ENCODE peak calls at places on chromosomes 5 and 9, in eight cellular contexts. E is lower lobe of right lung, Y is hepatocyte, D is dorsolateral prefrontal cortex, N is GM13977, S is natural killer cell, Q is stomach, C is HFFc6. L is an unnamed sample.

GRCh38 chr5:149004559-149004958 is 58.3 kb downstream of the SH3TC2 start:
- DNase-seq in Y (no peak), C (no peak), D (no peak), Q (no peak), N (no peak), S (no peak), E (no peak), L (no peak)

GRCh38 chr9:126363847-126364671 is 37.4 kb downstream of the MVB12B start:
- DNase-seq in N (no peak), Y (no peak), S (no peak), C (no peak), E (no peak), Q (no peak), D (no peak), L (no peak)

GRCh38 chr5:141604318-141604717 is 14.5 kb downstream of the DIAPH1 start:
- DNase-seq in D (no peak), Q (peak; percentile 34), N (no peak), Y (peak; percentile 75), S (no peak), C (peak; percentile 97), E (peak; percentile 62), L (peak; percentile 93)

GRCh38 chr5:79837707-79838620 is 148.3 kb downstream of the CMYA5 start:
- DNase-seq in E (no peak), Q (no peak), S (no peak), D (no peak), N (no peak), Y (no peak), C (no peak), L (no peak)

GRCh38 chr5:74665246-74665645 is 19.8 kb upstream of the HEXB start:
- DNase-seq in D (peak; percentile 60), Y (no peak), C (no peak), N (no peak), Q (no peak), E (no peak), S (no peak), L (no peak)

GRCh38 chr9:136527721-136528710 is 17.8 kb downstream of the NOTCH1 start:
- DNase-seq in N (peak; percentile 80), S (no peak), Y (peak; percentile 63), E (no peak), D (no peak), Q (peak; percentile 48), C (no peak), L (no peak)

GRCh38 chr5:128498844-128499455 is 39.1 kb downstream of the FBN2 start:
- DNase-seq in S (no peak), E (no peak), C (peak; percentile 48), Q (no peak), D (no peak), N (peak; percentile 17), Y (peak; percentile 67), L (no peak)

GRCh38 chr5:120550358-120550757 is 86.3 kb downstream of the PRR16 start:
- DNase-seq in E (no peak), Y (no peak), Q (no peak), S (no peak), C (peak; percentile 62), D (no peak), N (no peak), L (no peak)

GRCh38 chr5:80141147-80141671 is 106.1 kb downstream of the THBS4 start:
- DNase-seq in S (no peak), Y (peak; percentile 56), N (no peak), E (peak; percentile 78), C (peak; percentile 53), Q (peak; percentile 42), D (peak; percentile 43), L (peak; percentile 59)

GRCh38 chr5:53167836-53168235 is 58.3 kb upstream of the MOCS2 start:
- DNase-seq in D (no peak), N (no peak), Q (peak; percentile 26), Y (no peak), E (no peak), C (no peak), S (no peak), L (no peak)

GRCh38 chr9:119026120-119026519 is 343.1 kb downstream of the BRINP1 start:
- DNase-seq in E (no peak), S (no peak), C (no peak), Y (no peak), D (peak; percentile 54), Q (no peak), N (no peak), L (no peak)

GRCh38 chr5:150321784-150322183 is 19.1 kb upstream of the ARSI start:
- DNase-seq in S (no peak), Y (no peak), D (no peak), C (no peak), N (no peak), Q (no peak), E (no peak), L (no peak)

GRCh38 chr9:80922544-80922943 is 766.8 kb downstream of the TLE1 start:
- DNase-seq in Y (no peak), N (no peak), E (no peak), D (no peak), C (no peak), Q (no peak), S (no peak), L (no peak)

GRCh38 chr5:171131499-171131898 is 177.5 kb upstream of the TLX3 start:
- DNase-seq in C (no peak), D (no peak), S (no peak), Y (no peak), E (no peak), N (no peak), Q (no peak), L (no peak)

GRCh38 chr5:141050622-141051525 is at the start of gene PCDHB1:
- DNase-seq in C (no peak), N (no peak), Y (peak; percentile 31), Q (no peak), S (no peak), E (no peak), D (no peak), L (no peak)

GRCh38 chr9:129888085-129888808 is 53.0 kb downstream of the USP20 start:
- DNase-seq in Q (peak; percentile 62), D (no peak), S (peak; percentile 89), E (peak; percentile 82), Y (no peak), C (no peak), N (peak; percentile 81), L (peak; percentile 88)

GRCh38 chr9:87696641-87697040 is 29.3 kb upstream of the CTSL start:
- DNase-seq in E (no peak), Y (no peak), N (no peak), C (no peak), S (no peak), Q (no peak), D (no peak), L (no peak)

GRCh38 chr5:91643796-91644195 is 260.7 kb upstream of the ARRDC3 start:
- DNase-seq in C (no peak), Q (no peak), E (no peak), N (no peak), Y (no peak), D (no peak), S (no peak), L (no peak)

GRCh38 chr5:14794600-14795230 is 76.9 kb downstream of the ANKH start:
- DNase-seq in N (no peak), Y (no peak), Q (no peak), D (peak; percentile 61), C (no peak), E (no peak), S (no peak), L (no peak)

GRCh38 chr9:116193636-116194035 is 40.0 kb downstream of the PAPPA start:
- DNase-seq in C (peak; percentile 86), Y (no peak), Q (no peak), E (no peak), S (no peak), D (no peak), N (no peak), L (no peak)

GRCh38 chr9:116189683-116190082 is 36.1 kb downstream of the PAPPA start:
- DNase-seq in Y (peak; percentile 36), Q (peak; percentile 43), N (no peak), D (no peak), E (peak; percentile 60), S (no peak), C (no peak), L (no peak)

GRCh38 chr9:116190997-116191396 is 37.4 kb downstream of the PAPPA start:
- DNase-seq in C (peak; percentile 86), N (no peak), E (no peak), S (no peak), Q (no peak), Y (peak; percentile 14), D (no peak), L (no peak)

GRCh38 chr9:116190595-116190994 is 37.0 kb downstream of the PAPPA start:
- DNase-seq in Y (peak; percentile 42), S (no peak), C (no peak), D (no peak), Q (no peak), N (no peak), E (no peak), L (no peak)

GRCh38 chr9:116191757-116192415 is 38.3 kb downstream of the PAPPA start:
- DNase-seq in D (no peak), C (no peak), Q (no peak), N (no peak), Y (no peak), E (no peak), S (no peak), L (no peak)
- TF ChIP-seq CTCF in D (no peak), C (peak; percentile 21), Q (no peak), N (no peak), Y (no peak), E (no peak), S (no peak), L (no peak)

DNA sequence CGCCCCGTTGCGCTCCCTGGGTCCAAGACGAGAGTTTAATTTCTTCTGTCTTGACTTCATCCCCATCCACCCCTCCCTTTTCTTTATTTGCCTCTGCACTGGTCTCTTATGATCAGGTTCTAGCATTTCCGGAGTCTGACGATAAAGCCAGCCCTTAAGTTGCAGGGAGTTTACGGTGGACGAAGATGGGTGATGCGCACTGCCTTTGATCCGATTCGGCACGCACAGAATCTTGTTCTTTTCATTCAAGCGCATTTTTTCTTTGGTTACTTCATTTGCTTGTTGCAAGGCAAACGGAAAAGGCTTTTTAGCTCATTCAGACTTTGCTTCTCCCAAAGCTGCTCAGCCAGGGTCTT is 490 bp upstream of the MCTP1 start:
- DNase-seq in S (no peak), Y (no peak), D (no peak), C (no peak), E (no peak), Q (no peak), N (no peak), L (no peak)
- TF ChIP-seq CTCF in S (no peak), Y (no peak), D (no peak), C (no peak), E (no peak), Q (no peak), N (no peak), L (no peak)

GRCh38 chr5:136891175-136891574 is 525.8 kb upstream of the TRPC7 start:
- DNase-seq in S (no peak), C (no peak), N (no peak), Y (no peak), Q (no peak), E (no peak), D (no peak), L (no peak)
- TF ChIP-seq CTCF in S (no peak), C (peak; percentile 36), N (no peak), Y (no peak), Q (no peak), E (no peak), D (no peak), L (no peak)

DNA sequence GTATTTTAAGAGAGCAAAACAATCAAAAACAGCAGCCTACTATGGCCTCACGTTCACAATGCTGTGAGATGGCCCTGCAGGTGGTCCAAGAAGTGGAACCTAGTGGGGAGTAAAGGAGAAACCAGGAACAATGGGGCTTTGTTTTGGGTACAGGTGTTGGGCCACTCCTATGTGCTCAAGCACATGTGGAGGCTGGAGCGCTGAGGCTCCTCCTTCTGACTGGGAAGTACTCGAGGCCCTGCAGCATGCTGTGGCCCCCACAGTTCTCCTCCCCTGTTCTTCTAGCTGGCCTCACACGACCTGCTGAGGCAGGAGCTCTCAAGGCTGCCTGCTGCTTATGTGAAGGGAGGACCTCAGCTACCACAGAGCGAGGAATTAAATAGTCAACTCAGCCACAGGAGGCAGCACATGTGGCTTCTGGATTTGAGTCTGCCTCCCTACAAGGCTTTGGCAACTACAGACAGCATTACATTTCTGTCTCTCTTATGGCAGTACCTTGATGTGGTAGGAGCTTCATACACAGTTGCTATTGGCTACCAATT is 482.3 kb downstream of the SPOCK1 start:
- DNase-seq in C (no peak), E (no peak), N (no peak), Q (no peak), D (no peak), Y (no peak), S (no peak), L (no peak)
- TF ChIP-seq CTCF in C (no peak), E (no peak), N (no peak), Q (no peak), D (no peak), Y (no peak), S (no peak), L (no peak)

L was measured in CD14-positive monocyte.